ENCODE peak calls at places on chromosomes 4 and X, in four cellular contexts. N is cardiac muscle cell, C is kidney, M is ovary. H is an unnamed sample.

GRCh38 chrX:24925430-24925829 is 90.3 kb downstream of the ARX start:
- DNase-seq in C (no peak), M (no peak), N (no peak), H (no peak)

GRCh38 chrX:124641737-124642491 is 295.6 kb downstream of the SH2D1A start:
- DNase-seq in C (no peak), N (no peak), M (no peak), H (no peak)

GRCh38 chr4:7420661-7421040 is 14.1 kb downstream of the PSAPL1 start:
- DNase-seq in M (peak), C (no peak), N (no peak), H (no peak)

GRCh38 chrX:41275661-41276609 is 58.0 kb upstream of the DDX3X start:
- DNase-seq in M (peak), N (peak), C (peak), H (peak)

GRCh38 chr4:142719854-142720541 is 126.1 kb downstream of the INPP4B start:
- DNase-seq in N (peak), C (no peak), M (no peak), H (peak)

GRCh38 chrX:55312655-55313054 is 47.9 kb upstream of the PAGE3 start:
- DNase-seq in N (no peak), M (no peak), C (no peak), H (no peak)

GRCh38 chrX:124010157-124010556 is 48.7 kb downstream of the STAG2 start:
- DNase-seq in N (no peak), M (no peak), C (no peak), H (peak)

GRCh38 chr4:32789026-32789608 is 2068.9 kb downstream of the PCDH7 start:
- DNase-seq in C (no peak), N (no peak), M (no peak), H (no peak)

GRCh38 chrX:101417981-101418841 is 10.2 kb downstream of the HNRNPH2 start:
- DNase-seq in N (peak), M (peak), C (peak), H (peak)

GRCh38 chr4:1274871-1275270 is 14.8 kb upstream of the MAEA start:
- DNase-seq in M (no peak), N (no peak), C (no peak), H (no peak)

GRCh38 chr4:156906325-156906724 is 65.3 kb downstream of the PDGFC start:
- DNase-seq in N (no peak), C (no peak), M (no peak), H (no peak)

GRCh38 chrX:132940727-132941162 is 17.7 kb downstream of the HS6ST2 start:
- DNase-seq in M (no peak), N (peak), C (no peak), H (no peak)

GRCh38 chr4:135510582-135510981 is 1309.0 kb upstream of the PABPC4L start:
- DNase-seq in N (no peak), C (no peak), M (no peak), H (no peak)

GRCh38 chr4:181952478-181952877 is 290.7 kb upstream of the TENM3 start:
- DNase-seq in M (no peak), N (no peak), C (no peak), H (no peak)

GRCh38 chr4:112514079-112514448 is 1.9 kb downstream of the NEUROG2 start:
- DNase-seq in M (no peak), N (no peak), C (no peak), H (peak)

GRCh38 chrX:50333308-50333707 is 128.7 kb downstream of the CCNB3 start:
- DNase-seq in M (no peak), C (no peak), N (no peak), H (no peak)

GRCh38 chrX:40278340-40279090 is 180.8 kb upstream of the BCOR start:
- DNase-seq in M (no peak), C (no peak), N (no peak), H (peak)

GRCh38 chr4:75940692-75941253 is at the start of gene NAAA:
- DNase-seq in N (peak), M (peak), C (peak), H (peak)

GRCh38 chr4:143254479-143255216 is 69.9 kb downstream of the USP38 start:
- DNase-seq in C (no peak), N (no peak), M (no peak), H (peak)

GRCh38 chrX:17743913-17744312 is 6.6 kb downstream of the SCML1 start:
- DNase-seq in M (no peak), N (no peak), C (no peak), H (no peak)

GRCh38 chrX:107076158-107076557 is 42.5 kb downstream of the RBM41 start:
- DNase-seq in M (no peak), N (no peak), C (no peak), H (no peak)

GRCh38 chr4:90438540-90438939 is 311.3 kb downstream of the CCSER1 start:
- DNase-seq in C (no peak), M (no peak), N (no peak), H (no peak)

GRCh38 chrX:84188320-84188834 is 378 bp upstream of the RPS6KA6 start:
- DNase-seq in N (peak), C (peak), M (peak), H (no peak)

GRCh38 chr4:22029803-22030202 is 81.2 kb upstream of the KCNIP4 start:
- DNase-seq in N (no peak), C (no peak), M (no peak), H (no peak)

GRCh38 chr4:170198742-170199141 is 109.0 kb upstream of the AADAT start:
- DNase-seq in N (no peak), C (no peak), M (no peak), H (no peak)
- TF ChIP-seq CTCF in N (no peak), C (no peak), M (no peak), H (no peak)

DNA sequence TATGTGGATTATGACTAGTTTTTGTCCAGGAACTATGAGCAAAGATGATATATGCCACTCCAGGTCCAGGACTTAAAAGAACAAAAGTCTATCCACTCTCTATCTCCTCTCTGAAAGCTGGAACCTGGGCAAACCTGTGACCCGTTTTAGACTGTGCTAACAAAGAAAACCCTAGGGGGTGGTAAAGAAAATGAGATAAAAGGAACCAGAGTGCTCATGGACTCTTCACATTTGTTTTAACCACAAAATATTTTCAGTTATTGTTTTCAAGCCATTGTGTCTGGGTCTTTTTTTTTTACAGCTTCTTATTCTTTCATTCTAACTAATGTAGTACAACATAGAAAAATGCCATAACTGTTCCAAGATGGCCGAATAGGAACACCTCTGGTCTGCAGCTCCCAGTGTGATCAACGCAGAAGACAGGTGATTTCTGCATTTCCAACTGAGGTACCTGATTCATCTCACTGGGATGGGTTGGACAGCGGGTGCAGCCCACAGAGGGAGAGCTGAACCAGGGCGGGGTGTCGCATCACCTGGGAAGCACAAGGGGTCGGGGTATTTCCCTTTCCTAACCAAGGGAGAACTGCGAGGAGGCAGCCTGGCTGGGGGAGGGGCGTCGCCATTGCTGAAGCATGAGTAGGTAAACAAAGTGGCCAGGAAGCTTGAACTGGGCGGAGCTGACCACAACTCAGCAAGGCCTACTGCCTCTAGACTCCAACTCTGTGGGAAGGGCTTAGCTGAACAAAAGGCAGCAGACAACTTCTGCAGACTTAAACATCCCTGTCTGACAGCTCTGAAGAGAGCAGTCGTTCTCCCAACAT is 45.1 kb downstream of the CHM start:
- DNase-seq in N (peak), M (no peak), C (peak), H (peak)
- H3K4me3 ChIP-seq in N (no peak), M (no peak), C (no peak), H (no peak)

GRCh38 chr4:127997534-127998388 is 32.6 kb downstream of the ABHD18 start:
- DNase-seq in C (no peak), M (no peak), N (peak), H (peak)
- TF ChIP-seq CTCF in C (no peak), M (no peak), N (peak), H (peak)

GRCh38 chrX:47380268-47380667 is 9.9 kb downstream of the ZNF157 start:
- DNase-seq in N (no peak), M (no peak), C (no peak), H (peak)
- H3K4me3 ChIP-seq in N (no peak), M (peak), C (no peak), H (no peak)

GRCh38 chr4:183600189-183600685 is 58.7 kb downstream of the RWDD4 start:
- DNase-seq in N (no peak), C (no peak), M (no peak), H (peak)

GRCh38 chr4:183599690-183600089 is 59.3 kb downstream of the RWDD4 start:
- DNase-seq in C (no peak), N (no peak), M (no peak), H (peak)

GRCh38 chr4:183599284-183599683 is 59.7 kb downstream of the RWDD4 start:
- DNase-seq in C (no peak), N (no peak), M (no peak), H (no peak)

GRCh38 chr4:183601381-183601780 is 57.6 kb downstream of the RWDD4 start:
- DNase-seq in M (no peak), N (no peak), C (no peak), H (no peak)

GRCh38 chr4:183602444-183603102 is 56.4 kb downstream of the RWDD4 start:
- DNase-seq in N (no peak), M (no peak), C (no peak), H (peak)
- TF ChIP-seq CTCF in N (peak), M (peak), C (peak), H (no peak)

DNA sequence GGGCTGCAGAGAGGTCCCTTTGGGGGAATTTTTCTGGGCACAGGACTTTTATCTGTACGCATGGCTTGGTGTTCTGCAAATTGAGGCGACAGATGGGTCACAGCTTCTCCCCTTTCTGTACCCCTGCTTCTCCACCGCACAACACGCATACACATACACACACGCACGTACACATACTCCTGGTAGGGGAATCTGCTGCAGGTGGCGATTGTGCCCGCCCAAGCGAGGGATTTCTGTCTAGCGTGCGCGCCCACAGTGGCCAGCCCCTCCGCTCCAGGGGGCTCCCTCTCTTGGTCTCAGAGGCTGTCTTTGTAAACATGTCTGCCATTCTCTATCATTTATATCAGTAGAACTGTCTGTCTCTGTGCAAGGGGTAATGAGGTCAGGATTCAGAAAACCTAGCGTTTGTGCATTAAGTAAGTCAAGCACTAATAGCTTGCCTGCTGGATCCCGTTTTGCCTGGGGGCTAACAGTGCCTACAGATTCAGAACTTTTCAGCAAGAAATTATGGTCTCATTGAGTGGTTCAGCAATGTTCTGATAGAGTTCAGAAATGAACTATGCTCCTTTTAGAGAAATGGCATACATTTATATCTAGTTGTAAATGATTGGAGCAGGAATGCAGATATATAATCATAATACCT is 2.2 kb downstream of the GRID2 start:
- DNase-seq in N (peak), C (peak), M (no peak), H (no peak)
- H3K4me3 ChIP-seq in N (peak), C (peak), M (no peak), H (no peak)

GRCh38 chrX:110097920-110098319 is 95.0 kb downstream of the TMEM164 start:
- DNase-seq in M (no peak), N (no peak), C (no peak), H (no peak)

GRCh38 chrX:110108381-110108796 is 105.5 kb downstream of the TMEM164 start:
- DNase-seq in C (no peak), M (no peak), N (no peak), H (no peak)

GRCh38 chrX:110104078-110104477 is 101.2 kb downstream of the TMEM164 start:
- DNase-seq in M (no peak), N (no peak), C (no peak), H (no peak)

GRCh38 chrX:110103344-110103743 is 100.4 kb downstream of the TMEM164 start:
- DNase-seq in N (no peak), M (no peak), C (no peak), H (no peak)
- TF ChIP-seq CTCF in N (no peak), M (no peak), C (no peak), H (no peak)

GRCh38 chrX:65894138-65894537 is 145.7 kb downstream of the VSIG4 start:
- DNase-seq in C (peak), M (no peak), N (no peak), H (peak)
- H3K4me3 ChIP-seq in C (no peak), M (no peak), N (no peak), H (no peak)

DNA sequence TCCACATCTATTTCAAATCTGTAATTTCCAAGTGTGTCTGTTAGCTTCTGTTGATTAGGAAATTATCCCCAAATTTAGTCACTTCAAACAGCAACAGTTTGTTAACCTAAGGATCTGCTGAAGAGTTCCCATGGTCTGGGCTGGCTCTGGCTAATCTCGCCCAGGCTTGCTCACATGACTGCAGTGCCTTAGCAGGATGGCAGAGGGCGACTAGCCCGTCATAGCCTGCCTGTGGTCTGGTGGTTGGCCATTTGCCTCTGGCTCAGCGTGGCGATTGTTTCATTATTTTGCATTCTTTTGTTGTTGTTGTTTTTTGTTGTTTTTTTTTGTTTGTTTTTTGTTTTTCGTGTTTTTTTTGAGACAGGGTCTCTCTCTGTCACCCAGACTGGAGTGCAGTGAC is 264.0 kb downstream of the TRIML1 start:
- DNase-seq in N (no peak), M (no peak), C (no peak), H (no peak)
- TF ChIP-seq CTCF in N (no peak), M (no peak), C (no peak), H (no peak)

GRCh38 chr4:87030606-87031441 is 96.0 kb downstream of the AFF1 start:
- DNase-seq in C (no peak), N (peak), M (no peak), H (no peak)
- H3K4me3 ChIP-seq in C (peak), N (no peak), M (peak), H (no peak)

H was measured in GM12865.